ENCODE peak calls at places on chromosomes 2 and 18, in five cellular contexts. W is H1, M is stomach, E is GM12891, C is prostate gland. O is an unnamed sample.

GRCh38 chr2:61218817-61219170 is 56.8 kb downstream of the C2orf74 start:
- DNase-seq in C (no peak), W (no peak), M (no peak), E (no peak), O (no peak)

GRCh38 chr18:50099725-50100414 is 95.1 kb downstream of the MYO5B start:
- DNase-seq in W (no peak), E (no peak), C (no peak), M (no peak), O (no peak)

GRCh38 chr2:225157052-225157451 is 114.8 kb upstream of the DOCK10 start:
- DNase-seq in W (no peak), E (no peak), C (no peak), M (no peak), O (no peak)

GRCh38 chr18:58870130-58870529 is 5.5 kb downstream of the ZNF532 start:
- DNase-seq in M (no peak), E (no peak), C (no peak), W (no peak), O (no peak)

GRCh38 chr2:59312967-59313943 is 1072.1 kb upstream of the FANCL start:
- DNase-seq in W (no peak), C (no peak), M (no peak), E (no peak), O (no peak)

GRCh38 chr18:5455644-5456043 is 88.2 kb downstream of the EPB41L3 start:
- DNase-seq in W (no peak), C (no peak), E (no peak), M (no peak), O (no peak)

GRCh38 chr18:23977103-23977502 is 37.5 kb upstream of the TTC39C start:
- DNase-seq in E (no peak), M (no peak), W (no peak), C (no peak), O (no peak)

GRCh38 chr2:30385327-30385726 is 61.7 kb upstream of the LCLAT1 start:
- DNase-seq in C (no peak), W (no peak), E (no peak), M (no peak), O (no peak)

GRCh38 chr18:24726727-24727539 is 266.5 kb downstream of the HRH4 start:
- DNase-seq in C (peak), W (no peak), E (peak), M (peak), O (no peak)

GRCh38 chr2:10717630-10718029 is 3.8 kb upstream of the ATP6V1C2 start:
- DNase-seq in C (peak), M (no peak), W (no peak), E (no peak), O (no peak)

GRCh38 chr2:238090887-238091286 is 9.3 kb upstream of the ESPNL start:
- DNase-seq in E (no peak), C (no peak), W (no peak), M (peak), O (no peak)

GRCh38 chr18:59423251-59423650 is 64.2 kb upstream of the LMAN1 start:
- DNase-seq in C (no peak), W (no peak), M (no peak), E (no peak), O (no peak)

GRCh38 chr2:27262379-27263286 is at the start of gene SLC30A3:
- DNase-seq in E (peak), W (no peak), C (peak), M (peak), O (peak)
- TF ChIP-seq POLR2AphosphoS5 in E (no peak), W (no peak), C (no peak), M (no peak), O (no peak)

GRCh38 chr2:241091201-241091600 is 10.9 kb downstream of the MTERF4 start:
- DNase-seq in M (no peak), W (no peak), E (no peak), C (no peak), O (no peak)

GRCh38 chr2:241088376-241088775 is 13.7 kb downstream of the MTERF4 start:
- DNase-seq in W (no peak), M (no peak), C (no peak), E (no peak), O (no peak)

GRCh38 chr2:241084856-241085444 is 17.1 kb downstream of the MTERF4 start:
- DNase-seq in E (no peak), W (no peak), C (no peak), M (no peak), O (no peak)

GRCh38 chr2:241088791-241089732 is 13.0 kb downstream of the MTERF4 start:
- DNase-seq in M (no peak), W (no peak), C (no peak), E (no peak), O (no peak)

DNA sequence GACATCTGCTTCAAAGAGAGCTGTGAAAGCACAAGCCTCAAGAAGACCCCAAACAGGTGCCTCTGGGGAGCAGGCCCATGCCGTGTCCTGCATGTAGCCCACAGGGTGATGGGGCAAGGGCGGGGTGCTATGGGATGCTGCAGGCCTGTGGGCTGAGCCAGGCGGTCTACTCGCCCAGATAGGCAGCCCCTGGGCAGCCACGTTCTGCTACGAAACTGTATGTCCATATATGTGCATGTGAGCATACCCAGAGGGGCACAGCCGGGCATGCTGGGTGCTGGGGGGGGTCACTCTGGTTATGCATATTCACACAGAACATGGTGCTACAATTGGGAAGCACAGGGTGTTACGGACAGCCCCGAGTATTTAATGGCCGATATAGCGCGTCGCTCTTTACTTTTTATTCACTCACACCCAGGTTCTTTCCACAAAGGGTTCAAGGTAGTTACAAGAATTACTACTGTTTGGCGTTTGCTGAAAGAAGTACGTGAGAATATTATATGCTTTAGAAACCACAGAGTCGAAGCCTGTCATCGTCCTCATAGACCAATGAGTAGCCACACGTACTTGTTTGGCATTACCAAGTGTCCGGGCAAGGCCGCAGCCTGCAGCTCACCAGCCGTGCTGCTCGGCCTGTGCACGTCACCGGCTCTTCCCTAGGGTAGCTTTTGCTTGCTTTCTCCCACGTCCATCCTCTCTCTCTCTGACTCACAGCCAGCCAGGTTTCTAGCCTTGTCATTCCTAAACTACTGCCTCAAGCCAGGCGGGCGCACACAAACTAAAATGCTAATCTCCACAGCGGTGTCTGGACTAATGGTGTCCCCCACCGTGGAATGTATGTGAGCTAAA is 14.4 kb downstream of the MTERF4 start:
- DNase-seq in C (no peak), E (no peak), W (no peak), M (no peak), O (no peak)
- TF ChIP-seq POLR2A in C (no peak), E (no peak), W (no peak), M (no peak), O (no peak)

GRCh38 chr2:7899923-7900322 is 781.9 kb upstream of the ID2 start:
- DNase-seq in E (no peak), C (no peak), M (no peak), W (no peak), O (no peak)

GRCh38 chr2:7902251-7902765 is 779.5 kb upstream of the ID2 start:
- DNase-seq in E (no peak), C (no peak), M (no peak), W (no peak), O (no peak)

GRCh38 chr2:7904319-7904718 is 777.5 kb upstream of the ID2 start:
- DNase-seq in M (no peak), E (no peak), W (no peak), C (no peak), O (no peak)

GRCh38 chr2:7899241-7899640 is 782.6 kb upstream of the ID2 start:
- DNase-seq in W (no peak), E (no peak), M (no peak), C (no peak), O (no peak)

GRCh38 chr2:7900593-7900992 is 781.3 kb upstream of the ID2 start:
- DNase-seq in C (no peak), E (no peak), M (no peak), W (no peak), O (no peak)
- TF ChIP-seq POLR2AphosphoS5 in C (no peak), E (no peak), M (no peak), W (no peak), O (no peak)

GRCh38 chr2:16031055-16031847 is 90.9 kb downstream of the MYCN start:
- DNase-seq in E (no peak), C (no peak), W (no peak), M (no peak), O (no peak)
- TF ChIP-seq POLR2A in E (no peak), C (no peak), W (no peak), M (no peak), O (no peak)

DNA sequence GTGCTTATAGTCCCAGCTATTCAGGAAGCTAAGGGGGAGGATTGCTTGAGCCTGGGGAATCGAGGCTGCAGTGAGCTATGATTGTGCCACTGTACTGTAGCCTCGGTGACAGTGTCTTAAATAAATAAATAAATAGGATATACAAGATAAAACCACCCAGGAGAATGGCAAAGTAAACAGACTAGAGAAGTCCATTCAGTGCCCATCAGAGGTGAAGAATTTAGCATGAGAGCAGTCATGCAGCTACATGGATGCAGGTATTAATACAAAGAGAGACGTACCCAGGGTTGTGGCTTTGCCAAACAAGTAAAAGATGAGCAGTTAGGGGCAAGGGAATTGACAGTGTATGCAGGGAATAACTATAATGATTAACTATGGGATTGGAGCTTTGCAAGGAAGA is 8.1 kb downstream of the STPG4 start:
- DNase-seq in E (no peak), W (no peak), M (no peak), C (no peak), O (no peak)
- TF ChIP-seq POLR2AphosphoS5 in E (no peak), W (no peak), M (no peak), C (no peak), O (no peak)

GRCh38 chr2:1784986-1785617 is 40.8 kb upstream of the PXDN start:
- DNase-seq in W (no peak), E (no peak), C (no peak), M (peak), O (no peak)
- TF ChIP-seq POLR2A in W (no peak), E (no peak), C (no peak), M (no peak), O (no peak)

GRCh38 chr2:151770995-151771394 is 36.7 kb upstream of the NEB start:
- DNase-seq in W (no peak), E (no peak), C (no peak), M (no peak), O (no peak)

GRCh38 chr2:151774506-151774905 is 40.2 kb upstream of the NEB start:
- DNase-seq in E (no peak), M (no peak), C (no peak), W (no peak), O (no peak)

GRCh38 chr2:151769606-151770005 is 35.3 kb upstream of the NEB start:
- DNase-seq in W (no peak), C (no peak), E (no peak), M (no peak), O (no peak)

GRCh38 chr2:151775057-151775740 is 40.9 kb upstream of the NEB start:
- DNase-seq in M (no peak), C (no peak), W (no peak), E (no peak), O (no peak)

GRCh38 chr2:151771599-151772358 is 37.5 kb upstream of the NEB start:
- DNase-seq in W (no peak), M (no peak), C (no peak), E (peak), O (no peak)
- TF ChIP-seq POLR2AphosphoS5 in W (no peak), M (peak), C (peak), E (no peak), O (no peak)

GRCh38 chr18:8403713-8404112 is 205.5 kb upstream of the RAB12 start:
- DNase-seq in C (no peak), E (no peak), M (no peak), W (no peak), O (no peak)
- TF ChIP-seq POLR2A in C (no peak), E (no peak), M (no peak), W (no peak), O (no peak)

DNA sequence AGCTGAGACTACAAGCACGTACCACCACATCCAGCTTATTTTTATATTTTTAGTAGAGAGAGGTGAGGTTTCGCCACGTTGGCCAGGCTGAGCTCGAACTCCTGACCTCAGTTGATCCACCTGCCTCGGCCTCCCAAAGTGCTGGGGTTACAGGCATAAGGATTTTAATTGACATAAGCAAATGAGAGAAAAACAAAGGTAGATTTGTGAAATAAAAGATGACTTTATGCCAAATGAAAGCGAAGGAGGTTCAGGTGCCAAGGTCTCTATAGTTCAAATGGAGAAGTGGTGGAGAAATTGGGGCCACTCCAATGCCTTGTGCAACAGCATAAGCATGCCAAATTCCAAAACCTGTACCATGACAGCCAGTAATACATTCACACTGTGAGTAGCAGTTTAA is 180.6 kb downstream of the MREG start:
- DNase-seq in C (peak), E (no peak), W (no peak), M (peak), O (no peak)
- TF ChIP-seq POLR2AphosphoS5 in C (peak), E (no peak), W (no peak), M (no peak), O (no peak)

O was measured in GM12892.